ENCODE peak calls at places on chromosome 10, in nine cellular contexts. T is aorta, H is kidney, X is cardiac muscle cell, F is tibial artery, Y is hepatocyte, Q is heart right ventricle, U is thoracic aorta, L is left ventricle myocardium inferior. J is an unnamed sample.

GRCh38 chr10:88565072-88565471 is 18.0 kb downstream of the RNLS start:
- DNase-seq in T (no peak), H (no peak), X (peak; percentile 74), F (no peak), Y (peak; percentile 15), Q (no peak), U (no peak), L (no peak), J (peak; percentile 21)

GRCh38 chr10:124019886-124020797 is 73.3 kb downstream of the CHST15 start:
- DNase-seq in T (no peak), H (peak; percentile 59), X (no peak), F (no peak), Y (no peak), Q (peak; percentile 2), U (no peak), L (no peak), J (peak; percentile 66)

GRCh38 chr10:101425535-101425934 is 71.6 kb downstream of the BTRC start:
- DNase-seq in T (no peak), H (no peak), X (no peak), F (no peak), Y (no peak), Q (no peak), U (no peak), L (no peak), J (no peak)

GRCh38 chr10:89537361-89537760 is 2.0 kb upstream of the SLC16A12 start:
- DNase-seq in T (no peak), H (no peak), X (no peak), F (no peak), Y (no peak), Q (no peak), U (no peak), L (no peak), J (no peak)

GRCh38 chr10:48777056-48777455 is 92.4 kb downstream of the WDFY4 start:
- DNase-seq in T (no peak), H (no peak), X (no peak), F (no peak), Y (no peak), Q (no peak), U (no peak), L (no peak), J (no peak)

GRCh38 chr10:47326927-47327330 is 4.7 kb downstream of the GDF2 start:
- DNase-seq in T (no peak), H (peak; percentile 48), X (no peak), F (no peak), Y (no peak), Q (peak; percentile 39), U (no peak), L (no peak), J (no peak)

GRCh38 chr10:71241114-71241898 is 28.9 kb downstream of the UNC5B start:
- DNase-seq in T (no peak), H (peak; percentile 53), X (peak; percentile 91), F (no peak), Y (no peak), Q (peak; percentile 62), U (no peak), L (peak; percentile 74), J (no peak)

GRCh38 chr10:133009218-133009954 is 67.0 kb upstream of the CFAP46 start:
- DNase-seq in T (no peak), H (peak; percentile 93), X (no peak), F (peak; percentile 80), Y (peak; percentile 59), Q (peak; percentile 72), U (no peak), L (peak; percentile 81), J (no peak)

GRCh38 chr10:88661018-88661417 is 3.2 kb upstream of the LIPF start:
- DNase-seq in T (no peak), H (no peak), X (no peak), F (no peak), Y (no peak), Q (no peak), U (no peak), L (no peak), J (no peak)

GRCh38 chr10:35700490-35700887 is 58.4 kb upstream of the FZD8 start:
- DNase-seq in T (no peak), H (no peak), X (no peak), F (no peak), Y (no peak), Q (no peak), U (no peak), L (no peak), J (peak; percentile 75)

GRCh38 chr10:103921248-103921647 is 3.3 kb upstream of the STN1 start:
- DNase-seq in T (no peak), H (no peak), X (no peak), F (no peak), Y (no peak), Q (no peak), U (no peak), L (no peak), J (no peak)

DNA sequence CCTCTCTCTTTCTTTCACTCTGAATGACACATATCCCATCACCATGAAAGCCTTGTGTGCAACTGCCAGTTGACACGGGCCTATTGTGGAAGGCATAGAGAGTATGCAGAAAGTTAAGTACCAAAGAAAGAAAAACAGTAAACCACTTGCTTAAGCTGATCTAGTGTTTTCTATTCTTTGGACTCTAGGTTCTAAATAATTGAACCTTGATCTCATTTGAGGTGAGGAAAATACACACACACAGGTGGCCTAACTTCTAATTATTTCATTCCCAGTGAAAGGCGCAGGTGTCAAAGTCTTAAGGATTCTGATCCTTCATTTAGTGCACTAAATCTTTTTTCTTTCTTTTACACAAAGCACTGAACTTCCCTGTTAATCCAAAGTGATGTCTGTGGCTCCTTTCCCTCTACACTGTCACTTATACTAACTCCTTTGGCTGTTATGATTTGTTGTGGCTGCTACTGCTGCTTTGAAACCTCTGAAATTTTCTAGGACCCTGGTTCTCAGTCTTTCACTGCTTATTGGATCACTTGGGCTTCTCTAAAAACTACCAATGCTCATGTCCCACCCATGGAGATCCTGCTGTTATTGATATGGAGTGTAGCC is 17.8 kb downstream of the DKK1 start:
- DNase-seq in T (no peak), H (no peak), X (no peak), F (no peak), Y (no peak), Q (no peak), U (no peak), L (no peak), J (no peak)
- H3K4me1 ChIP-seq in T (no peaks in the 10 kb centered on the region), H (no peaks in the 10 kb centered on the region), X (no peaks in the 10 kb centered on the region), F (no peaks in the 10 kb centered on the region), Y (no peaks in the 10 kb centered on the region), Q (no peaks in the 10 kb centered on the region), U (no peaks in the 10 kb centered on the region), L (no peaks in the 10 kb centered on the region), J (no peaks in the 10 kb centered on the region)

DNA sequence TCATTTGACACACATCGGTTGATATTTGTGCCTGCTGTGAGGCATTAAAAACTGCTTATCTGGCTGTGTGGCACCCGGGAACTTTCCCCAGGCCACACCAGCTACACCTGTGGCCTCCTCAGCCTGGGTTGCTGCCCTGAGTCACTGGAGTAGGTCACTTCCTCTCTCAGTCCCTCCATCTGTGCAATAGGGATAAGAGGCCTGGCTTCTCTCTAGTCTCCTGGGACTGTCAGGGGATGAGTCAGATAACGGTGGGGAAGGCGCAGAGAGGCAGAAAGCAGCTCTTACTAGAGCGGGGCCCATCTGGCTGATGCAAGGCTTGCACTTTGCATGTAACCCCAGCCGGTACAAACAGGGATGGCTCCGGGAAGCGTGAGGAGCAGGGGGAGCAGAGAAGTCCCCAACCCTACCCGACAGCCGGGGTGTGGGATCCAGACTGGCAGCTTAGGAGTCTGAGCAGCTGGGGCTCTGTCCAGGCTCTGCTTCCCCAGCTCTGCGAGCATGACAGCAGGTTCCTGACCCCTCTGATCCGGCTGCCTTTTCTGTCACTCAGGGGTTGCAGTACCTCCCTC is 34.0 kb downstream of the DNAJB12 start:
- DNase-seq in T (peak; percentile 83), H (peak; percentile 93), X (peak; percentile 99), F (peak; percentile 88), Y (peak; percentile 92), Q (no peak), U (peak; percentile 63), L (peak; percentile 64), J (peak; percentile 90)
- H3K4me1 ChIP-seq in T (no peaks in the 10 kb centered on the region), H (peaks cover 37% of the 10 kb centered on the region), X (peaks cover 45% of the 10 kb centered on the region), F (peaks cover 56% of the 10 kb centered on the region), Y (peaks cover 58% of the 10 kb centered on the region), Q (peaks cover 82% of the 10 kb centered on the region), U (peaks cover 40% of the 10 kb centered on the region), L (peaks cover 72% of the 10 kb centered on the region), J (peaks cover 27% of the 10 kb centered on the region)

GRCh38 chr10:11164806-11165590 is 147.3 kb downstream of the CELF2 start:
- DNase-seq in T (peak; percentile 83), H (peak; percentile 79), X (peak; percentile 84), F (peak; percentile 74), Y (peak; percentile 50), Q (peak; percentile 67), U (peak; percentile 36), L (peak; percentile 70), J (peak; percentile 58)

GRCh38 chr10:11168423-11169100 is 150.9 kb downstream of the CELF2 start:
- DNase-seq in T (no peak), H (no peak), X (no peak), F (no peak), Y (no peak), Q (no peak), U (no peak), L (no peak), J (no peak)

GRCh38 chr10:11163990-11164805 is 146.5 kb downstream of the CELF2 start:
- DNase-seq in T (no peak), H (no peak), X (no peak), F (no peak), Y (no peak), Q (no peak), U (no peak), L (peak; percentile 33), J (no peak)

GRCh38 chr10:11167233-11167979 is 149.7 kb downstream of the CELF2 start:
- DNase-seq in T (no peak), H (no peak), X (no peak), F (no peak), Y (no peak), Q (no peak), U (no peak), L (no peak), J (no peak)

GRCh38 chr10:11165591-11166543 is 148.2 kb downstream of the CELF2 start:
- DNase-seq in T (peak; percentile 83), H (peak; percentile 76), X (no peak), F (peak; percentile 75), Y (peak; percentile 61), Q (peak; percentile 61), U (no peak), L (peak; percentile 70), J (peak; percentile 85)
- H3K4me1 ChIP-seq in T (no peaks in the 10 kb centered on the region), H (peaks cover 7% of the 10 kb centered on the region), X (peaks cover 40% of the 10 kb centered on the region), F (peaks cover 20% of the 10 kb centered on the region), Y (peaks cover 5% of the 10 kb centered on the region), Q (peaks cover 81% of the 10 kb centered on the region), U (no peaks in the 10 kb centered on the region), L (peaks cover 98% of the 10 kb centered on the region), J (peaks cover 32% of the 10 kb centered on the region)

DNA sequence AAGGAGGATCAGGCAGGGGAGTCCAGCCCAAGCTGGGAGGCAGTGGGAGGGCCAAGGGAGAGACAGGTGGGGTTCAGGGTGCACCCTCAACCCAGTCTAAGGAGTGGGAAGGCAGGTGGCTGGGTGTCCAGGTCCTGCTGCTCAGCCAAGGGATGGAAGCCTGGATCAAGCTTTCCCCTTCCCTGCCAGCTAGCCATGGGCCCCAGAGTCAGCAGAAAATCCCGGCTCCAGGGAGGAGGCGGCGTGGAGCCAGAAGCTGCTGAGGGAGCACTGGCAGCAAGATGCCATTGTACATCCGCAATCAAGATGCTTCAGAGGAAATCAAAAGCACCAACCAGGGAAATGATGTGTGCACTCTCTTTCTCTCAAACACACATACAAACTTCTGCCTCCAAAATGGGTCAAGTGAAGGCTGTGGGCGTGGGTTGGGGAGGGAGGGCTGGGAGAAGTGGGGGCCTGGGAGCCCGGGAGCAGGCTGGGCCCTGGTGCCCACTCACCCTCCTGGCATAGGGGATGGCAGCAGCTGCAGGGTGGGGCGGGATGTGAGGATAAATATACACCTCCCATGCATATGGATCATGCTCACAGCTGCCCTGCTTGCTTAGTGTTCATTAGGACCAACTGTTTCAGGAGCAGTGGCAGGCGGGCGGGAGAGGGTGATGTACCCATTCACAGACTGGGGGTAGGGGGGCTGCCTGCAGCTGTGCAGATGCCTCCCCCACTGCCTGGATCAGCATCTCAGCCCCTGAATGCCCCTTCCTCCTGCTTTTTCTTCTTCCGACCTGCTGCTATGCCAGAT is 24.2 kb downstream of the TRIM8 start:
- DNase-seq in T (peak; percentile 56), H (peak; percentile 46), X (no peak), F (no peak), Y (no peak), Q (no peak), U (no peak), L (no peak), J (no peak)
- H3K4me1 ChIP-seq in T (no peaks in the 10 kb centered on the region), H (peaks cover 18% of the 10 kb centered on the region), X (peaks cover 39% of the 10 kb centered on the region), F (peaks cover 26% of the 10 kb centered on the region), Y (peaks cover 13% of the 10 kb centered on the region), Q (peaks cover 48% of the 10 kb centered on the region), U (peaks cover 11% of the 10 kb centered on the region), L (peaks cover 54% of the 10 kb centered on the region), J (peaks cover 25% of the 10 kb centered on the region)